ENCODE peak calls at places on chromosomes 3 and 15, in eight cellular contexts. Q, I, H, G, B, O, F and U are unnamed samples.
A peak's percentile ranks its signal among the peaks of the same experiment; 100 is the strongest.

GRCh38 chr3:38528457-38528856 is 32.3 kb downstream of the EXOG start:
- DNase-seq in Q (no peak), I (no peak), H (no peak), G (no peak), B (no peak), O (no peak), F (no peak), U (no peak)

GRCh38 chr3:13009132-13009945 is 63.9 kb downstream of the IQSEC1 start:
- DNase-seq in Q (no peak), I (peak; percentile 43), H (no peak), G (no peak), B (no peak), O (no peak), F (no peak), U (no peak)

GRCh38 chr15:32120577-32121465 is 90.5 kb downstream of the CHRNA7 start:
- DNase-seq in Q (no peak), I (no peak), H (no peak), G (no peak), B (no peak), O (no peak), F (no peak), U (no peak)

GRCh38 chr3:167012691-167013090 is 367.4 kb downstream of the ZBBX start:
- DNase-seq in Q (no peak), I (no peak), H (no peak), G (no peak), B (no peak), O (no peak), F (no peak), U (no peak)

GRCh38 chr15:74384566-74385441 is 17.4 kb upstream of the CYP11A1 start:
- DNase-seq in Q (no peak), I (no peak), H (peak; percentile 98), G (no peak), B (peak; percentile 40), O (no peak), F (no peak), U (no peak)

GRCh38 chr3:187713504-187713903 is 11.1 kb upstream of the RTP2 start:
- DNase-seq in Q (no peak), I (no peak), H (peak; percentile 38), G (no peak), B (no peak), O (no peak), F (no peak), U (no peak)

GRCh38 chr15:76678766-76679165 is 226.4 kb downstream of the SCAPER start:
- DNase-seq in Q (no peak), I (no peak), H (no peak), G (no peak), B (peak; percentile 18), O (no peak), F (no peak), U (no peak)

GRCh38 chr15:59420986-59421618 is 16.9 kb upstream of the FAM81A start:
- DNase-seq in Q (no peak), I (no peak), H (peak; percentile 63), G (no peak), B (peak; percentile 36), O (peak; percentile 50), F (no peak), U (no peak)

GRCh38 chr3:27574438-27574795 is 90.2 kb upstream of the SLC4A7 start:
- DNase-seq in Q (no peak), I (no peak), H (no peak), G (no peak), B (no peak), O (no peak), F (no peak), U (no peak)

GRCh38 chr3:174016186-174016585 is 618.6 kb downstream of the NLGN1 start:
- DNase-seq in Q (no peak), I (no peak), H (peak; percentile 83), G (no peak), B (peak; percentile 80), O (no peak), F (peak; percentile 74), U (no peak)

GRCh38 chr15:49155834-49156627 is 632 bp upstream of the COPS2 start:
- DNase-seq in Q (no peak), I (no peak), H (peak; percentile 17), G (no peak), B (peak; percentile 28), O (no peak), F (no peak), U (no peak)

GRCh38 chr3:71771126-71771525 is 13.8 kb downstream of the PROK2 start:
- DNase-seq in Q (no peak), I (no peak), H (no peak), G (no peak), B (no peak), O (no peak), F (no peak), U (no peak)

GRCh38 chr15:20642054-20642767 is 100.6 kb upstream of the GOLGA6L6 start:
- DNase-seq in Q (no peak), I (no peak), H (no peak), G (no peak), B (no peak), O (no peak), F (no peak), U (no peak)

GRCh38 chr3:70832035-70832795 is 519.8 kb upstream of the MDFIC2 start:
- DNase-seq in Q (no peak), I (no peak), H (peak; percentile 26), G (no peak), B (peak; percentile 80), O (no peak), F (peak; percentile 83), U (no peak)

GRCh38 chr3:499362-499761 is 302.8 kb downstream of the CHL1 start:
- DNase-seq in Q (no peak), I (no peak), H (no peak), G (no peak), B (no peak), O (no peak), F (no peak), U (no peak)

GRCh38 chr3:42683875-42684593 is 1.3 kb upstream of the KLHL40 start:
- DNase-seq in Q (peak; percentile 78), I (no peak), H (peak; percentile 99), G (no peak), B (peak; percentile 82), O (peak; percentile 15), F (peak; percentile 64), U (peak; percentile 73)

GRCh38 chr15:41443275-41443674 is 26.4 kb downstream of the RTF1 start:
- DNase-seq in Q (no peak), I (no peak), H (no peak), G (no peak), B (no peak), O (no peak), F (no peak), U (no peak)